ENCODE peak calls at places on chromosomes 2 and 18, in nine cellular contexts. I, G, R, K, T, L, C, U and X are unnamed samples.

GRCh38 chr2:170408461-170409163 is 230.7 kb downstream of the MYO3B start:
- DNase-seq in I (no peak), G (no peak), R (no peak), K (no peak), T (no peak), L (no peak), C (no peak), U (no peak), X (no peak)

GRCh38 chr2:59561281-59561680 is 992.2 kb downstream of the BCL11A start:
- DNase-seq in I (no peak), G (no peak), R (no peak), K (no peak), T (no peak), L (no peak), C (no peak), U (no peak), X (no peak)

GRCh38 chr2:212712466-212712865 is 173.9 kb upstream of the ERBB4 start:
- DNase-seq in I (no peak), G (no peak), R (no peak), K (no peak), T (no peak), L (no peak), C (no peak), U (no peak), X (no peak)

GRCh38 chr2:143321994-143322393 is 192.8 kb downstream of the ARHGAP15 start:
- DNase-seq in I (no peak), G (no peak), R (no peak), K (no peak), T (no peak), L (no peak), C (no peak), U (no peak), X (no peak)

GRCh38 chr18:57581301-57581934 is 5.1 kb downstream of the FECH start:
- DNase-seq in I (no peak), G (no peak), R (no peak), K (no peak), T (no peak), L (no peak), C (no peak), U (no peak), X (no peak)

GRCh38 chr2:113757059-113757657 is 716 bp upstream of the SLC35F5 start:
- DNase-seq in I (no peak), G (no peak), R (peak), K (no peak), T (no peak), L (no peak), C (no peak), U (no peak), X (no peak)

GRCh38 chr2:53949457-53949856 is 21.3 kb downstream of the PSME4 start:
- DNase-seq in I (no peak), G (peak), R (no peak), K (no peak), T (no peak), L (no peak), C (no peak), U (peak), X (no peak)

GRCh38 chr2:157443090-157443489 is 799 bp downstream of the CYTIP start:
- DNase-seq in I (no peak), G (no peak), R (no peak), K (no peak), T (no peak), L (no peak), C (no peak), U (no peak), X (no peak)

GRCh38 chr2:205698556-205699282 is 16.4 kb downstream of the NRP2 start:
- DNase-seq in I (no peak), G (peak), R (no peak), K (no peak), T (peak), L (no peak), C (peak), U (no peak), X (no peak)

GRCh38 chr18:13289501-13290205 is 71.1 kb downstream of the LDLRAD4 start:
- DNase-seq in I (no peak), G (no peak), R (no peak), K (no peak), T (no peak), L (no peak), C (peak), U (no peak), X (no peak)

GRCh38 chr18:9103488-9103887 is 989 bp downstream of the NDUFV2 start:
- DNase-seq in I (no peak), G (peak), R (no peak), K (no peak), T (peak), L (no peak), C (peak), U (peak), X (no peak)

GRCh38 chr2:142865924-142866323 is 11.5 kb upstream of the KYNU start:
- DNase-seq in I (no peak), G (no peak), R (no peak), K (no peak), T (no peak), L (no peak), C (no peak), U (peak), X (no peak)

GRCh38 chr18:35983818-35984217 is 11.3 kb downstream of the RMP24 start:
- DNase-seq in I (no peak), G (peak), R (no peak), K (no peak), T (no peak), L (no peak), C (peak), U (peak), X (no peak)

GRCh38 chr2:236673126-236673822 is 103.6 kb downstream of the ACKR3 start:
- DNase-seq in I (peak), G (no peak), R (no peak), K (no peak), T (no peak), L (no peak), C (no peak), U (no peak), X (no peak)

GRCh38 chr2:102186676-102187190 is at the start of gene IL1RL2:
- DNase-seq in I (no peak), G (no peak), R (no peak), K (no peak), T (peak), L (no peak), C (no peak), U (no peak), X (no peak)

GRCh38 chr18:9637036-9637767 is 22.8 kb upstream of the PPP4R1 start:
- DNase-seq in I (no peak), G (peak), R (no peak), K (no peak), T (peak), L (no peak), C (peak), U (peak), X (no peak)

GRCh38 chr2:117879003-117879402 is 64.5 kb downstream of the DDX18 start:
- DNase-seq in I (no peak), G (no peak), R (no peak), K (no peak), T (no peak), L (no peak), C (no peak), U (no peak), X (no peak)

GRCh38 chr2:66995636-66996035 is 401.5 kb upstream of the ETAA1 start:
- DNase-seq in I (no peak), G (no peak), R (no peak), K (no peak), T (no peak), L (no peak), C (no peak), U (no peak), X (no peak)

GRCh38 chr2:205580591-205580990 is 101.7 kb upstream of the NRP2 start:
- DNase-seq in I (no peak), G (peak), R (no peak), K (no peak), T (peak), L (no peak), C (peak), U (peak), X (peak)

GRCh38 chr2:219056896-219057708 is 3.6 kb downstream of the IHH start:
- DNase-seq in I (no peak), G (no peak), R (no peak), K (no peak), T (no peak), L (no peak), C (no peak), U (no peak), X (no peak)

GRCh38 chr18:76466410-76466991 is 28.5 kb downstream of the ZNF516 start:
- DNase-seq in I (no peak), G (no peak), R (no peak), K (no peak), T (no peak), L (no peak), C (no peak), U (no peak), X (no peak)

GRCh38 chr2:46001741-46002506 is 295.3 kb upstream of the EPAS1 start:
- DNase-seq in I (no peak), G (no peak), R (no peak), K (no peak), T (peak), L (no peak), C (no peak), U (peak), X (no peak)

DNA sequence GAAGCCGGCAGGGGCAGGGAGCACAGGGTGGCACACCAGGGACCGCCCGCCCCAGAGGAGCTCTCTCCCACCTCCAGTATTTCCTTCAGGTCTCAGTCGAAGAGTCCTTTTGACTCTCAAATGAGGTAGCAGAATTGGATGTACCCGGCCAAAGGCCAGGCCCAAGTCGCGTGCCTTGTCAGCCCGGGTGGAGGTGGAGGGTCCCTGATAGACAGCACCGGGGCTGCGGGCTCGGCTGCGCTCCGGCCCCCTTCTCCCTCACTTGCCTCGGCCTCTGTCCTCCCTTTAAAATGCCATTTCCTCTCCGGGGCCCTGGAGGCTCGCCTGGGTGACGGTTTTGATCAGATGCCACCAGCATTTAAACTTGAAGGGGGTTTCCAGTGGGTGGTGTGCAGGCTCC is 198.9 kb upstream of the SOX11 start:
- DNase-seq in I (no peak), G (no peak), R (no peak), K (no peak), T (no peak), L (no peak), C (no peak), U (no peak), X (no peak)
- H3K4me3 ChIP-seq in I (no peak), G (no peak), R (no peak), K (no peak), T (no peak), L (no peak), C (no peak), U (no peak), X (no peak)

GRCh38 chr18:34494359-34494696 is 215.8 kb upstream of the DTNA start:
- DNase-seq in I (no peak), G (no peak), R (no peak), K (no peak), T (no peak), L (no peak), C (no peak), U (no peak), X (no peak)

GRCh38 chr18:34492652-34493051 is 217.4 kb upstream of the DTNA start:
- DNase-seq in I (no peak), G (peak), R (no peak), K (no peak), T (no peak), L (no peak), C (no peak), U (peak), X (no peak)

GRCh38 chr18:34493099-34493544 is 217.0 kb upstream of the DTNA start:
- DNase-seq in I (peak), G (peak), R (no peak), K (no peak), T (peak), L (peak), C (peak), U (peak), X (peak)

GRCh38 chr18:34495434-34495833 is 214.7 kb upstream of the DTNA start:
- DNase-seq in I (no peak), G (no peak), R (no peak), K (no peak), T (no peak), L (no peak), C (peak), U (no peak), X (no peak)

DNA sequence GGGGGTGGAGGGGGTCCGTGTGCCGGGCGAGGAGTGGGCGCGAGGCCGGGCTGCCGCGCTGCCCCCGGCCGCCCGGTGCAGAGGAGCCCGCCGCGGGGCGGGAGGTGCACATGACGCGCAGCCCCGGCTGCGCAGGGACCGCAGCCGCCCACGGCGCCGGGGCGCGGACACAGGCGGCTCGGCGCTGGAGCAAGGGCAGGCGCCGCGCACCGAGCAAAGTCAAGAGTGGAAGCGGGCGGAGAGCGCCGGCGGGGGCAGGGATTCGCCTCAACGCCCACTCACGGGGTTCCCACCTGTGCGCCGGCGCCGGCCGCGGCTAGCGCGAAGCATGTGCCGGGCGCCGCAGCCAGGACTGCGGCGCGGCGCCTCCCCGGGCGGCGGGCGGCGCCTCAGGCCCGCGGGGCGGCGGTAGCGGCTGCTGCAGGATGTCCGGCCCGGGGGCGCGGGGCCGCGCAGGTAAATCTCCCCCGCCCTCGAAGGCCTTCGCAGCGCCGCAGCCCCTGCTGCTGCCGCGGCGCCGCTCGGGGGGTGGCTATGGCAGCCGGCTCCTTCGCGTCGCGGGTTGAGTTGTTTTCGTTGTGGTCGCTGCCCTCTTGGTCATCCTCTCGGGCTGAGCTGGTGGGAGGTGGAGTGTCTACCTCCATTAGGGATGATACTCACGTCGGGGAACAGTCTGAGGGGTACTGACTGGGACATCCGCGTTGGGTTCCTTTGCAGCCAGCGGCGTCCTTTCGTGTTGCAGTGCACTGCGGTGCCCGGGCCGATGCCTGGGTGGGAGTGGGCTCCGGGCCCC is 216.3 kb upstream of the DTNA start:
- DNase-seq in I (peak), G (no peak), R (no peak), K (no peak), T (peak), L (peak), C (no peak), U (peak), X (no peak)
- TF ChIP-seq CTCF in I (peak), G (no peak), R (no peak), K (no peak), T (no peak), L (peak), C (no peak), U (no peak), X (no peak)

DNA sequence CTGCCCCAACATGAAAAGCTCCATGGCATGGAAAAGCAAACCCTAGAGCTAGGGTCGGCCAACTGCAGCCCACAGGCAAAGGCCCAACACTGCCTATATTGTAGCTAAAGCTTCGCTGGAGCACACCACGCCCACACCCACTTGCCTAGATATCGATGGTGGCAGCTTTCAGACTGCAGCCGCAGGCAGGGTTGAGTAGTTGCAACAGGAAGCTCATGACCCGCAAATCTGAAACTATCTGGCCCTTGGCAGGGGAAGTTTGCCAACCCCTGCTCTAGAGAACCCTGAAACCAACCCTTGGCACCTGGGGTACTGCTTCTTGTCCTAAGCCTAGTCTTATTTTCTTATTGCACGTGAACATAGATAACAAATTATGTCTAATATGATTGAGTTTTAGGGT is 250.0 kb downstream of the SOX11 start:
- DNase-seq in I (no peak), G (no peak), R (no peak), K (no peak), T (no peak), L (no peak), C (no peak), U (no peak), X (no peak)
- H3K4me3 ChIP-seq in I (no peak), G (no peak), R (no peak), K (no peak), T (no peak), L (no peak), C (no peak), U (no peak), X (no peak)

GRCh38 chr2:207706936-207707860 is 4.2 kb upstream of the CCNYL1 start:
- DNase-seq in I (no peak), G (no peak), R (no peak), K (no peak), T (peak), L (no peak), C (no peak), U (no peak), X (no peak)

GRCh38 chr2:207716061-207716460 is 4.6 kb downstream of the CCNYL1 start:
- DNase-seq in I (no peak), G (no peak), R (no peak), K (no peak), T (no peak), L (no peak), C (no peak), U (no peak), X (no peak)

GRCh38 chr2:207711750-207712487 is 479 bp downstream of the CCNYL1 start:
- DNase-seq in I (peak), G (peak), R (peak), K (no peak), T (peak), L (peak), C (peak), U (peak), X (no peak)

DNA sequence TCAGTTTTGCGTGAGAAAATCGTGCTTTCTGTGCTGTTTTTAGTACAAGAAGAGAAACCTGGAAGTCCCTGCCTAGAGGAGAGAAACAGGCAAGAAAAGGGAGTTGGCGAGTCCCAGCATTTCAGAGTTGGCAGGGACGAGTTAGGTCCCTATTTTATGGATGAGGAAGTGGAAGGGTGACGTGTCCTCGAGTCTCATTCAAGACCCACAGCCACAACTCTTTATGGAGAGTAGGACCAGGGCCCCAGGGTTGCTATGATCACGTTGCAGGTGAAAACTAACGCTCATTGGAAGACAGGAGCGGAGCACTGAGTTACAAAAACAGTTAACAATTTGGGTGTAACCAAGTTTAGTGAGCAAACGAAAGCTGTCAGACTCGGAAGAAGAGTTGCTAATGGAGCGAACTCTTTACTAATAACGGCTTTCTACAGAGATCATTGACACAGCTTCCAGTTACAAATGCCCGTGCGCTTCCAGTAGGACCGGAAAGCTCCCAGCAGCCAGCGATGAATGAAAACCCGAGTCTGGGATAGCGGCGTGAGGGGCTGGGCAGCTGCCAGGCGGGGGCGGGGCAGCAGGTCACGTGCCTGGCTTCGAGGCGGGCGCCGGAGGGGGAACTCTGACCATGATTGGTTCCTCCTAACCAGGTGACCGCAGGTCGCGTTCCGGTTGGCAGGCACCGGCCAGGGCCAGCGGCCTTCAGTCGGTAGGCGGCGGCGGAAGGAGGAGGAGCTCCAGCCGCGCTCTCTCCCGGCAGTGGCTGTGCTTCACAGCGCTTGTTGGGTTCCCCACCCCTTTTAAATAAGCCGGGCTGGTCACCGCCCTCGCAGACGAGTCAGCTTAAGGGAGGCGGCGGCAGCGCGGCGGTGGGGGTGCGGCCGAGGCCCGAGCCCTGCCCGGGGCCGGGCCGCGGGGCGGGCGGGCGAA is at the start of gene CCNYL1:
- DNase-seq in I (peak), G (peak), R (peak), K (peak), T (peak), L (peak), C (peak), U (peak), X (peak)
- TF ChIP-seq CTCF in I (peak), G (peak), R (no peak), K (no peak), T (no peak), L (peak), C (no peak), U (peak), X (no peak)

GRCh38 chr2:179860255-179861026 is 971 bp downstream of the ZNF385B start:
- DNase-seq in I (no peak), G (no peak), R (no peak), K (no peak), T (no peak), L (no peak), C (no peak), U (no peak), X (no peak)
- H3K4me3 ChIP-seq in I (peak), G (peak), R (peak), K (peak), T (peak), L (peak), C (peak), U (peak), X (peak)

GRCh38 chr2:241291152-241291551 is 24.3 kb downstream of the HDLBP start:
- DNase-seq in I (no peak), G (no peak), R (no peak), K (no peak), T (no peak), L (no peak), C (no peak), U (no peak), X (no peak)

GRCh38 chr2:241291977-241292376 is 23.5 kb downstream of the HDLBP start:
- DNase-seq in I (no peak), G (no peak), R (no peak), K (no peak), T (no peak), L (no peak), C (no peak), U (no peak), X (no peak)

GRCh38 chr2:241298554-241299165 is 16.8 kb downstream of the HDLBP start:
- DNase-seq in I (no peak), G (no peak), R (no peak), K (no peak), T (no peak), L (no peak), C (no peak), U (no peak), X (no peak)

GRCh38 chr2:241296767-241297166 is 18.7 kb downstream of the HDLBP start:
- DNase-seq in I (no peak), G (no peak), R (no peak), K (no peak), T (no peak), L (no peak), C (no peak), U (no peak), X (no peak)

GRCh38 chr2:241295326-241296095 is 20.0 kb downstream of the HDLBP start:
- DNase-seq in I (no peak), G (no peak), R (no peak), K (no peak), T (peak), L (no peak), C (peak), U (no peak), X (no peak)
- TF ChIP-seq CTCF in I (no peak), G (no peak), R (no peak), K (no peak), T (no peak), L (no peak), C (no peak), U (peak), X (no peak)